ENCODE peak calls at places on chromosomes 11 and 22, in four cellular contexts. V is lung, Z is astrocyte, A is SK-MEL-5. F is an unnamed sample.

GRCh38 chr11:95832763-95833162 is 42.5 kb downstream of the CEP57 start:
- DNase-seq in V (no peak), Z (peak; percentile 87), A (no peak), F (no peak)

GRCh38 chr11:132911186-132911585 is 621.1 kb downstream of the OPCML start:
- DNase-seq in V (no peak), Z (peak; percentile 90), A (peak; percentile 4), F (peak; percentile 9)

GRCh38 chr11:65709661-65710060 is 2.4 kb upstream of the KAT5 start:
- DNase-seq in V (no peak), Z (peak; percentile 45), A (no peak), F (no peak)

GRCh38 chr11:5831196-5831829 is 10.4 kb downstream of the OR52E6 start:
- DNase-seq in V (no peak), Z (no peak), A (no peak), F (no peak)

GRCh38 chr11:77063407-77063806 is 3.4 kb upstream of the CAPN5 start:
- DNase-seq in V (no peak), Z (no peak), A (no peak), F (no peak)

GRCh38 chr22:40426671-40427070 is 56.3 kb downstream of the SGSM3 start:
- DNase-seq in V (no peak), Z (peak; percentile 84), A (no peak), F (no peak)

GRCh38 chr11:19511413-19512183 is 201.0 kb upstream of the NAV2 start:
- DNase-seq in V (peak; percentile 36), Z (peak; percentile 3), A (no peak), F (no peak)

GRCh38 chr22:30246962-30247376 is 410 bp upstream of the LIF start:
- DNase-seq in V (no peak), Z (no peak), A (no peak), F (no peak)

GRCh38 chr11:11022126-11022730 is 164.4 kb upstream of the ZBED5 start:
- DNase-seq in V (no peak), Z (no peak), A (peak; percentile 42), F (no peak)

GRCh38 chr22:27993201-27993635 is 74.2 kb upstream of the PITPNB start:
- DNase-seq in V (no peak), Z (no peak), A (no peak), F (no peak)

GRCh38 chr11:46489668-46490560 is 98.3 kb upstream of the CHRM4 start:
- DNase-seq in V (no peak), Z (peak; percentile 39), A (peak; percentile 71), F (no peak)

GRCh38 chr22:29842740-29843139 is 4.7 kb upstream of the ASCC2 start:
- DNase-seq in V (no peak), Z (peak; percentile 92), A (no peak), F (peak; percentile 69)

GRCh38 chr22:35307892-35308291 is 8.2 kb downstream of the TOM1 start:
- DNase-seq in V (no peak), Z (no peak), A (no peak), F (no peak)

GRCh38 chr11:129143335-129143734 is 48.8 kb downstream of the ARHGAP32 start:
- DNase-seq in V (peak; percentile 54), Z (peak; percentile 100), A (peak; percentile 94), F (peak; percentile 96)

GRCh38 chr11:33375688-33376311 is 118.6 kb downstream of the HIPK3 start:
- DNase-seq in V (no peak), Z (peak; percentile 31), A (peak; percentile 45), F (no peak)

GRCh38 chr11:11786234-11786633 is 55.5 kb upstream of the USP47 start:
- DNase-seq in V (no peak), Z (no peak), A (no peak), F (no peak)

GRCh38 chr22:24026056-24026455 is 15.0 kb downstream of the CABIN1 start:
- DNase-seq in V (no peak), Z (no peak), A (no peak), F (no peak)

GRCh38 chr11:60169264-60169915 is 13.5 kb downstream of the MS4A6A start:
- DNase-seq in V (no peak), Z (peak; percentile 6), A (peak; percentile 43), F (peak; percentile 42)

GRCh38 chr11:33266418-33267215 is 9.4 kb downstream of the HIPK3 start:
- DNase-seq in V (no peak), Z (peak; percentile 65), A (peak; percentile 22), F (peak; percentile 19)

GRCh38 chr11:72224587-72225410 is at the start of gene INPPL1:
- DNase-seq in V (peak; percentile 45), Z (no peak), A (peak; percentile 72), F (no peak)

GRCh38 chr11:30635401-30635989 is 49.3 kb upstream of the MPPED2 start:
- DNase-seq in V (no peak), Z (peak; percentile 10), A (peak; percentile 42), F (peak; percentile 10)